ENCODE peak calls at places on chromosomes 3 and 15, in seven cellular contexts. X is uterus; Y is foreskin fibroblast; N is PC-9; R is skeletal muscle cell; W is effector memory CD4-positive, alpha-beta T cell; A is WERI-Rb-1. S is an unnamed sample.

GRCh38 chr3:51063074-51063473 is 322.0 kb upstream of the MANF start:
- DNase-seq in X (no peak), Y (no peak), N (no peak), R (no peak), W (no peak), A (peak; percentile 35), S (no peak)

GRCh38 chr3:32313169-32313568 is 74.7 kb downstream of the CMTM8 start:
- DNase-seq in X (no peak), Y (no peak), N (no peak), R (no peak), W (no peak), A (no peak), S (no peak)

GRCh38 chr3:18122264-18122663 is 302.9 kb downstream of the SATB1 start:
- DNase-seq in X (no peak), Y (peak; percentile 20), N (no peak), R (no peak), W (no peak), A (no peak), S (no peak)

GRCh38 chr15:26866298-26867198 is at the start of gene GABRA5:
- DNase-seq in X (no peak), Y (no peak), N (no peak), R (no peak), W (no peak), A (peak; percentile 76), S (no peak)

GRCh38 chr15:78906310-78906608 is 33.6 kb downstream of the MORF4L1 start:
- DNase-seq in X (peak; percentile 67), Y (peak; percentile 92), N (peak; percentile 94), R (peak; percentile 74), W (no peak), A (no peak), S (no peak)

GRCh38 chr3:31918179-31919165 is 62.6 kb downstream of the OSBPL10 start:
- DNase-seq in X (no peak), Y (no peak), N (no peak), R (no peak), W (no peak), A (no peak), S (peak; percentile 37)

GRCh38 chr3:46901591-46902187 is 24.2 kb downstream of the PTH1R start:
- DNase-seq in X (no peak), Y (no peak), N (no peak), R (no peak), W (no peak), A (no peak), S (no peak)

GRCh38 chr15:81950841-81951414 is 94.9 kb downstream of the MEX3B start:
- DNase-seq in X (no peak), Y (peak; percentile 8), N (no peak), R (no peak), W (no peak), A (no peak), S (no peak)

GRCh38 chr3:20696393-20697045 is 510.5 kb upstream of the SGO1 start:
- DNase-seq in X (no peak), Y (peak; percentile 7), N (no peak), R (no peak), W (no peak), A (no peak), S (no peak)

GRCh38 chr15:66927326-66928077 is 137.9 kb upstream of the SMAD3 start:
- DNase-seq in X (no peak), Y (peak; percentile 67), N (no peak), R (no peak), W (no peak), A (no peak), S (no peak)

GRCh38 chr3:59289836-59290235 is 240.0 kb upstream of the CFAP20DC start:
- DNase-seq in X (no peak), Y (no peak), N (no peak), R (no peak), W (no peak), A (no peak), S (no peak)

GRCh38 chr3:182364323-182364722 is 429.0 kb upstream of the ATP11B start:
- DNase-seq in X (no peak), Y (no peak), N (no peak), R (no peak), W (no peak), A (no peak), S (no peak)

GRCh38 chr15:50816191-50816590 is 50.7 kb upstream of the SPPL2A start:
- DNase-seq in X (no peak), Y (no peak), N (peak; percentile 81), R (no peak), W (no peak), A (no peak), S (peak; percentile 89)

DNA sequence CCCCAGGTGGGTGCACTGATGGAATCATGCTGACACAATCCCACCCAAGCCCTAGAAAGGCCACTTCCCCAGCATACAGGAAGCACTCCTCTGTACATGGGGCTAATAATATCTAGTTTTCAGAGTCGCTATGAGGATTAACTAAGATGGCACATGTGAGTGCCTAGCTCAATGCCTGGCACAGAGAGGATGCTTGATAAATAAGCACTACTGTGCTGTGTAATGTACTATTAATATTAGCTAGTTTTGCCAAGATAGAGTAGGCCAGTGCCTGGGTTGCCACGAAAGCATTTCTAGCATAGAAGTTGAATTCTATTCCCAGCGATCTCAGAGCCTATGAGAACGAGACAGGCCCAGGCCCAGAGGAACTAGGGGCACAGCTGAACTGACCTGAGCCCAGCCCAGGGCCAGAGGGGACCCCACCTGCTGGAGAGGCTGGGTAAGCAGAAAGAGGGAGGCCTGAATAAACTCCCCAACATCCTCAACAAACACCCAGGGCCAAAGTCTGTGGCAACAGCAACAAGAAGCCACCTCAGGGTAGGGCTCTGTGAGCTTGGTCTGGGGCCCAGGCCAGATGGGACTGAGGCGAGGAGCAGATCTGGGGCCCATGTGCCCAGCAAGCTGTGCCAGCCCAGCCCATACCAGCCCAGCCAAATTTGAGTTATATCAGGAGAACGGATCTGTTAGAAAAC is 7.6 kb upstream of the SEMA7A start:
- DNase-seq in X (no peak), Y (no peak), N (no peak), R (no peak), W (no peak), A (no peak), S (no peak)
- H3K4me3 ChIP-seq in X (no peak overlapping the region), Y (no peak overlapping the region), N (no peak overlapping the region), R (no peak overlapping the region), W (no peak overlapping the region), A (no peak overlapping the region), S (no peak overlapping the region)

GRCh38 chr3:24520941-24521305 is 26.3 kb upstream of the THRB start:
- DNase-seq in X (no peak), Y (no peak), N (peak; percentile 46), R (no peak), W (no peak), A (no peak), S (no peak)
- H3K4me3 ChIP-seq in X (peak overlapping the region; percentile 43), Y (peak overlapping the region; percentile 56), N (peak overlapping the region; percentile 87), R (peak overlapping the region; percentile 51), W (no peak overlapping the region), A (peak overlapping the region; percentile 78), S (no peak overlapping the region)

GRCh38 chr3:87167634-87168456 is 59.3 kb upstream of the CHMP2B start:
- DNase-seq in X (no peak), Y (peak; percentile 81), N (no peak), R (peak; percentile 10), W (no peak), A (peak; percentile 19), S (peak; percentile 55)
- H3K4me3 ChIP-seq in X (peak overlapping the region; percentile 20), Y (peak overlapping the region; percentile 53), N (peak overlapping the region; percentile 39), R (peak overlapping the region; percentile 20), W (no peak overlapping the region), A (peak overlapping the region; percentile 12), S (no peak overlapping the region)

DNA sequence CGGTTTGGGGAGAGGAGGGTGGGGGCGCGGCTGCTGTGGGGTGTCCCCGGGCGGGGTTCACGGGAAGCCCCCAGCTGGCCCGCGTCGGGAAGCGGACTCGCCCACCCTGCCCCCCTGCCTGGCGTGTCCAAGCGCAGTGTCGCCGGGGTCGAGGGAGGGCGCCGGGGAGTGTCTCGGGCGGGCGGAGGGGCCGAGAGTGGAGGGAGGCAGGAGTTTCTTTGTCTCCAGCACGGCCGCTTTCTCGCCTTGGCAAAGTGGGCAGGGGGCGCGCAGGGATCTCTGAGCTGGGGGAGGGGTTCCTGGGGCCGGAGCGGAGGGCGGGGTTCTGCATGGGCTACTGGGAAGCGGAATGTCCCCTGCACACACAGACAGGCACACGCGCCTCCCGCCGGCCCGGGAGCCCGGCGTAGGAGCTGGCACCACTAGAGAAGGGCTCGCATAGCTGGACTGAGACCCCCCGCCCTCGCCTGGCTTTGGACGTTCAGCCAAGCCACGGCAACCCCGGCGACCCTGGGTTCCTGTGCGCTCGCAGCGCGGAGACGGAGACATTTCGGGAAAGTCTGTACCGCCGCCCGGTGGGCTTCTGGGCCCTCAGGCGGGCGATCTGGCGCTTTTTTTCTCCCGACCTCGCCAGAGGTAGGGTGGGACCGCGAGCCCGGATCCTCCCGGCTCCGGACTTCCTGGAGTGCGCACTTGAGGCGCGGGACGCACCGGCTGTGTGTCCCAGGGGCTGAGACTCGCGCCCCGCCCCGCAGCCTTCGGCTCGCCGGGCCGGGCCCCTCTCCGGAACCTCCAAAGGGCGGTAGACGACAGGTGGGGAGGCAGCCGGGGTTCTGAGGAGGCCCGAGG is 870 bp downstream of the ST8SIA2 start:
- DNase-seq in X (no peak), Y (no peak), N (no peak), R (no peak), W (no peak), A (peak; percentile 62), S (no peak)
- H3K4me3 ChIP-seq in X (no peak overlapping the region), Y (peak overlapping the region; percentile 28), N (no peak overlapping the region), R (peak overlapping the region; percentile 53), W (no peak overlapping the region), A (peak overlapping the region; percentile 76), S (no peak overlapping the region)

GRCh38 chr15:88533376-88533775 is 13.1 kb downstream of the DET1 start:
- DNase-seq in X (no peak), Y (no peak), N (no peak), R (no peak), W (no peak), A (no peak), S (no peak)

GRCh38 chr15:88535607-88536313 is 10.7 kb downstream of the DET1 start:
- DNase-seq in X (no peak), Y (no peak), N (no peak), R (no peak), W (no peak), A (no peak), S (no peak)

GRCh38 chr15:88537591-88538317 is 8.7 kb downstream of the DET1 start:
- DNase-seq in X (no peak), Y (peak; percentile 13), N (no peak), R (no peak), W (no peak), A (no peak), S (no peak)

GRCh38 chr15:88539441-88539840 is 7.0 kb downstream of the DET1 start:
- DNase-seq in X (no peak), Y (no peak), N (no peak), R (no peak), W (no peak), A (no peak), S (no peak)

DNA sequence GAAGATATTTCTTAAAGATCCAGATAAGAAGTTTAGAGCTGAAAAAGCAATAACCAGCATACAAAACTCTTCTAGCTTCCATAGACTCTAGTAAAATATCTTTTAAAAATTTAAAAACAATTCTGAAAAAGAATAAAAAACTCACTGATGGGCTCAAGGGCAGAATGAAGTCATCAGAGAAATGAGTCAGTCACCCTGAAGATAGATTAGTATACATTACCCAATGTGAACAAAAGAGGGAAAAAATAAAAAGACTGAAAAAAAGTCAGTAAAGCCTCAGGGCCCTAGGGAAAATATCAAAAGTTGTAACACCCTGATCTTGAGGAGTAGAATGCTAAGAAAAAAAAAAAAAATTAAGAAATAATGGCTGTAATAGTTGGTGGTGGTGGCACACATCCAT is 11.4 kb downstream of the DET1 start:
- DNase-seq in X (no peak), Y (peak; percentile 54), N (no peak), R (no peak), W (no peak), A (no peak), S (no peak)
- H3K4me3 ChIP-seq in X (no peak overlapping the region), Y (no peak overlapping the region), N (no peak overlapping the region), R (no peak overlapping the region), W (no peak overlapping the region), A (no peak overlapping the region), S (no peak overlapping the region)

GRCh38 chr15:45637552-45638033 is 2.8 kb downstream of the SQOR start:
- DNase-seq in X (peak; percentile 57), Y (peak; percentile 86), N (no peak), R (peak; percentile 93), W (peak; percentile 26), A (peak; percentile 35), S (peak; percentile 86)
- H3K4me3 ChIP-seq in X (no peak overlapping the region), Y (peak overlapping the region; percentile 42), N (no peak overlapping the region), R (peak overlapping the region; percentile 2), W (peak overlapping the region; percentile 28), A (no peak overlapping the region), S (no peak overlapping the region)